ENCODE peak calls at places on chromosomes 7 and 10, in six cellular contexts. Q is fibroblast of lung, C is colonic mucosa, O is left lung, S is cardiac muscle cell, B is PC-9. G is an unnamed sample.

GRCh38 chr7:15016726-15017125 is 114.2 kb upstream of the DGKB start:
- DNase-seq in S (no peak), B (peak; percentile 44), Q (no peak), O (no peak), C (no peak), G (no peak)

GRCh38 chr7:8480466-8480865 is 47.1 kb downstream of the NXPH1 start:
- DNase-seq in B (no peak), Q (peak; percentile 43), C (no peak), S (no peak), O (no peak), G (no peak)

GRCh38 chr7:65387893-65388292 is 14.2 kb downstream of the ZNF92 start:
- DNase-seq in Q (no peak), O (no peak), C (no peak), B (no peak), S (no peak), G (no peak)

GRCh38 chr7:35691827-35692307 is 3.1 kb downstream of the HERPUD2 start:
- DNase-seq in O (no peak), B (no peak), C (no peak), S (peak; percentile 47), Q (no peak), G (no peak)

GRCh38 chr10:4512557-4513286 is 313.3 kb upstream of the AKR1E2 start:
- DNase-seq in B (peak; percentile 3), C (peak; percentile 39), Q (peak; percentile 59), S (peak; percentile 85), O (peak; percentile 44), G (no peak)

GRCh38 chr10:83991986-83992753 is 147.1 kb upstream of the GHITM start:
- DNase-seq in S (peak; percentile 11), O (no peak), B (no peak), Q (peak; percentile 2), C (peak; percentile 31), G (no peak)

GRCh38 chr10:50554995-50555568 is 68.7 kb downstream of the SGMS1 start:
- DNase-seq in B (no peak), Q (peak; percentile 67), S (peak; percentile 80), C (no peak), O (no peak), G (no peak)

GRCh38 chr7:32164341-32164996 is 94.3 kb upstream of the PDE1C start:
- DNase-seq in Q (peak; percentile 86), C (no peak), S (peak; percentile 77), B (no peak), O (no peak), G (no peak)

GRCh38 chr7:31175672-31176071 is 123.6 kb downstream of the ADCYAP1R1 start:
- DNase-seq in O (no peak), Q (no peak), S (no peak), C (no peak), B (no peak), G (no peak)

GRCh38 chr7:130146693-130147520 is 58.3 kb downstream of the TMEM209 start:
- DNase-seq in S (no peak), Q (no peak), C (no peak), O (no peak), B (no peak), G (no peak)

GRCh38 chr7:74230446-74231231 is 20.8 kb downstream of the LAT2 start:
- DNase-seq in B (no peak), O (peak; percentile 55), Q (no peak), S (no peak), C (no peak), G (no peak)

GRCh38 chr10:111161109-111161874 is 84.5 kb downstream of the ADRA2A start:
- DNase-seq in B (no peak), C (no peak), O (no peak), S (no peak), Q (no peak), G (no peak)

GRCh38 chr7:17103170-17103569 is 195.3 kb upstream of the AHR start:
- DNase-seq in Q (no peak), C (no peak), S (no peak), O (no peak), B (no peak), G (no peak)

GRCh38 chr10:14360515-14360914 is 29.8 kb upstream of the FRMD4A start:
- DNase-seq in C (no peak), Q (no peak), O (no peak), B (no peak), S (no peak), G (no peak)

GRCh38 chr7:132979524-132979923 is 102.4 kb downstream of the CHCHD3 start:
- DNase-seq in O (no peak), C (no peak), Q (no peak), S (no peak), B (no peak), G (no peak)

GRCh38 chr7:157851501-157852067 is 514.8 kb downstream of the DNAJB6 start:
- DNase-seq in O (peak; percentile 86), Q (peak; percentile 27), B (no peak), C (peak; percentile 64), S (no peak), G (peak; percentile 76)

GRCh38 chr10:895324-895723 is 36.2 kb downstream of the LARP4B start:
- DNase-seq in O (no peak), C (no peak), B (no peak), Q (no peak), S (no peak), G (no peak)

GRCh38 chr7:109552017-109552416 is 982.3 kb downstream of the DNAJB9 start:
- DNase-seq in C (no peak), O (no peak), B (no peak), Q (no peak), S (no peak), G (no peak)

GRCh38 chr7:134589491-134589941 is 40.6 kb downstream of the AKR1B15 start:
- DNase-seq in Q (peak; percentile 38), B (peak; percentile 88), C (no peak), O (no peak), S (no peak), G (no peak)

GRCh38 chr10:79386637-79387465 is 39.6 kb downstream of the PPIF start:
- DNase-seq in B (no peak), C (peak; percentile 16), S (no peak), Q (no peak), O (no peak), G (peak; percentile 61)

GRCh38 chr7:7454000-7454399 is 81.7 kb downstream of the COL28A1 start:
- DNase-seq in S (no peak), Q (no peak), O (no peak), B (no peak), C (no peak), G (no peak)

GRCh38 chr10:127695431-127695830 is 41.6 kb upstream of the FOXI2 start:
- DNase-seq in O (no peak), C (no peak), S (no peak), B (no peak), Q (no peak), G (no peak)

GRCh38 chr7:153939177-153939576 is 113.0 kb upstream of the DPP6 start:
- DNase-seq in Q (no peak), S (no peak), C (no peak), B (no peak), O (no peak), G (no peak)

GRCh38 chr10:1609596-1609995 is 127.7 kb downstream of the ADARB2 start:
- DNase-seq in Q (no peak), O (no peak), C (no peak), S (no peak), B (no peak), G (no peak)

GRCh38 chr10:110671788-110672579 is 27.8 kb downstream of the RBM20 start:
- DNase-seq in S (peak; percentile 72), C (peak; percentile 67), B (peak; percentile 64), Q (peak; percentile 75), O (peak; percentile 54), G (peak; percentile 90)

GRCh38 chr7:94056796-94057207 is 52.6 kb upstream of the BET1 start:
- DNase-seq in B (peak; percentile 39), C (no peak), Q (peak; percentile 98), S (peak; percentile 79), O (no peak), G (no peak)

GRCh38 chr7:69953319-69954067 is 355.2 kb downstream of the AUTS2 start:
- DNase-seq in O (no peak), C (no peak), Q (no peak), S (no peak), B (no peak), G (no peak)

GRCh38 chr10:21372651-21373410 is 152.7 kb downstream of the SKIDA1 start:
- DNase-seq in B (peak; percentile 62), S (peak; percentile 96), C (peak; percentile 79), Q (peak; percentile 95), O (peak; percentile 63), G (no peak)

GRCh38 chr7:107661081-107661864 is 645 bp downstream of the SLC26A4 start:
- DNase-seq in S (peak; percentile 65), Q (peak; percentile 63), C (peak; percentile 48), B (peak; percentile 69), O (peak; percentile 47), G (peak; percentile 83)

GRCh38 chr7:155665957-155666287 is 21.5 kb downstream of the RBM33 start:
- DNase-seq in B (no peak), C (no peak), S (peak; percentile 80), Q (peak; percentile 89), O (no peak), G (no peak)

GRCh38 chr7:95693551-95694333 is 78.6 kb upstream of the DYNC1I1 start:
- DNase-seq in O (no peak), B (no peak), S (peak; percentile 52), Q (no peak), C (no peak), G (no peak)

GRCh38 chr10:46052057-46052790 is 6.2 kb upstream of the MSMB start:
- DNase-seq in O (no peak), B (no peak), C (no peak), S (no peak), Q (no peak), G (no peak)
- H3K4me1 ChIP-seq in O (no peaks in the 10 kb centered on the region), B (no peaks in the 10 kb centered on the region), C (no peaks in the 10 kb centered on the region), S (no peaks in the 10 kb centered on the region), Q (no peaks in the 10 kb centered on the region), G (no peaks in the 10 kb centered on the region)

GRCh38 chr10:124746992-124747391 is 2.8 kb upstream of the FAM53B start:
- DNase-seq in C (no peak), S (no peak), B (no peak), O (no peak), Q (no peak), G (no peak)
- H3K36me3 ChIP-seq in C (no peaks in the 10 kb centered on the region), S (no peaks in the 10 kb centered on the region), B (no peaks in the 10 kb centered on the region), O (no peaks in the 10 kb centered on the region), Q (no peaks in the 10 kb centered on the region), G (no peaks in the 10 kb centered on the region)

GRCh38 chr7:80779456-80779855 is 139.4 kb downstream of the SEMA3C start:
- DNase-seq in B (no peak), C (no peak), Q (peak; percentile 36), S (no peak), O (no peak), G (no peak)
- H3K4me1 ChIP-seq in B (peaks cover 9% of the 10 kb centered on the region), C (no peaks in the 10 kb centered on the region), Q (peaks cover 9% of the 10 kb centered on the region), S (peaks cover 33% of the 10 kb centered on the region), O (peaks cover 15% of the 10 kb centered on the region), G (peaks cover 2% of the 10 kb centered on the region)

DNA sequence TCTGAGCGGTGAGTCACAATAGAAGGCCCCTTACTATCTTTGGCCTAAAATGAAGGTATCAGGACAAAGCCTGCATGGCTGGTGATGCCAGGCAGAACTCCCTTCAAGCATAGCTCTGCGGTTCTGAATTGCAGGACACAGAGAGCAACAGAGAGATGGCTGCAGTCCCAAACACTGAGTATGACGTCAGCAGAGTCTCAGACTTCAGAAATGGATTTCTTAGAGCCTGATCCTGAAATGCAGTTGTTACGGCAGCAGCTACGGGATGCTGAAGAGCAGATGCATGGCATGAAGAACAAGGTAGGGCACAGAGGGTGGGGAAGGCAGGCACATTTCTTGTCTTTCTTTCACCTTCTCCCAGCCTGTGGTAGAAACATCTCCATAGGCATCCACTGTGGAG is 13.5 kb downstream of the CCDC136 start:
- DNase-seq in O (no peak), C (no peak), B (no peak), Q (no peak), S (no peak), G (no peak)
- H3K36me3 ChIP-seq in O (no peaks in the 10 kb centered on the region), C (no peaks in the 10 kb centered on the region), B (no peaks in the 10 kb centered on the region), Q (peaks cover 10% of the 10 kb centered on the region), S (peaks cover 4% of the 10 kb centered on the region), G (no peaks in the 10 kb centered on the region)